ENCODE peak calls at places on chromosomes 7 and 10, in four cellular contexts. One of them, this sample, is unnamed.

GRCh38 chr10:64896582-64896981 is 1375.4 kb downstream of the REEP3 start:
- DNase-seq in activated CD4-positive, CD25-positive, alpha-beta regulatory T cell: no peak
- DNase-seq in natural killer cell treated with Interleukin-12 subunit alpha and Interleukin-12 subunit beta and Interleukin-15 and Interleukin-18, amount 100 ng/mL, for 72 hours: no peak
- DNase-seq in BJ: no peak
- DNase-seq in this sample: no peak

GRCh38 chr10:99788598-99789259 is 6.3 kb downstream of the ABCC2 start:
- DNase-seq in natural killer cell treated with Interleukin-12 subunit alpha and Interleukin-12 subunit beta and Interleukin-15 and Interleukin-18, amount 100 ng/mL, for 72 hours: no peak
- DNase-seq in BJ: peak
- DNase-seq in activated CD4-positive, CD25-positive, alpha-beta regulatory T cell: no peak
- DNase-seq in this sample: no peak

GRCh38 chr7:112546723-112547513 is 66.1 kb downstream of the LSMEM1 start:
- DNase-seq in natural killer cell treated with Interleukin-12 subunit alpha and Interleukin-12 subunit beta and Interleukin-15 and Interleukin-18, amount 100 ng/mL, for 72 hours: no peak
- DNase-seq in activated CD4-positive, CD25-positive, alpha-beta regulatory T cell: no peak
- DNase-seq in BJ: no peak
- DNase-seq in this sample: no peak

GRCh38 chr7:42763137-42763551 is 148.7 kb downstream of the C7orf25 start:
- DNase-seq in natural killer cell treated with Interleukin-12 subunit alpha and Interleukin-12 subunit beta and Interleukin-15 and Interleukin-18, amount 100 ng/mL, for 72 hours: no peak
- DNase-seq in activated CD4-positive, CD25-positive, alpha-beta regulatory T cell: no peak
- DNase-seq in BJ: no peak
- DNase-seq in this sample: no peak

GRCh38 chr10:114519306-114519669 is 115.0 kb upstream of the AFAP1L2 start:
- DNase-seq in activated CD4-positive, CD25-positive, alpha-beta regulatory T cell: no peak
- DNase-seq in BJ: no peak
- DNase-seq in natural killer cell treated with Interleukin-12 subunit alpha and Interleukin-12 subunit beta and Interleukin-15 and Interleukin-18, amount 100 ng/mL, for 72 hours: no peak
- DNase-seq in this sample: no peak

GRCh38 chr10:1100691-1101368 is 44.6 kb downstream of the WDR37 start:
- DNase-seq in BJ: no peak
- DNase-seq in activated CD4-positive, CD25-positive, alpha-beta regulatory T cell: no peak
- DNase-seq in natural killer cell treated with Interleukin-12 subunit alpha and Interleukin-12 subunit beta and Interleukin-15 and Interleukin-18, amount 100 ng/mL, for 72 hours: no peak
- DNase-seq in this sample: no peak

GRCh38 chr7:100604976-100605911 is 3.1 kb downstream of the PCOLCE start:
- DNase-seq in activated CD4-positive, CD25-positive, alpha-beta regulatory T cell: no peak
- DNase-seq in BJ: no peak
- DNase-seq in natural killer cell treated with Interleukin-12 subunit alpha and Interleukin-12 subunit beta and Interleukin-15 and Interleukin-18, amount 100 ng/mL, for 72 hours: peak
- DNase-seq in this sample: no peak

GRCh38 chr7:15345216-15345615 is 216.6 kb downstream of the AGMO start:
- DNase-seq in activated CD4-positive, CD25-positive, alpha-beta regulatory T cell: no peak
- DNase-seq in BJ: no peak
- DNase-seq in natural killer cell treated with Interleukin-12 subunit alpha and Interleukin-12 subunit beta and Interleukin-15 and Interleukin-18, amount 100 ng/mL, for 72 hours: no peak
- DNase-seq in this sample: no peak

This sample was measured in activated T-helper 1 cell treated with anti-CD3 and anti-CD28 coated beads, Interleukin-2, amount 50 U/mL, for 16 hours.